ENCODE peak calls at places on chromosome 4, in six cellular contexts. I, B, D, V, N and P are unnamed samples.

GRCh38 chr4:112517067-112517588 is 1.1 kb upstream of the NEUROG2 start:
- DNase-seq in V (no peak), D (no peak), N (no peak), I (no peak), B (no peak), P (no peak)

GRCh38 chr4:14168919-14169318 is 541.4 kb upstream of the BOD1L1 start:
- DNase-seq in V (peak; percentile 93), D (peak; percentile 30), N (peak; percentile 79), I (no peak), B (no peak), P (no peak)

GRCh38 chr4:142556613-142557012 is 289.5 kb downstream of the INPP4B start:
- DNase-seq in V (no peak), I (no peak), N (no peak), B (no peak), D (no peak), P (no peak)

GRCh38 chr4:40956726-40957255 is 207.0 kb downstream of the NSUN7 start:
- DNase-seq in B (no peak), V (no peak), I (no peak), D (no peak), N (no peak), P (peak; percentile 84)

GRCh38 chr4:163251204-163251603 is 81.2 kb downstream of the NPY1R start:
- DNase-seq in N (no peak), D (peak; percentile 22), I (no peak), B (no peak), V (no peak), P (no peak)

GRCh38 chr4:87410157-87410556 is 12.2 kb upstream of the NUDT9 start:
- DNase-seq in I (no peak), B (no peak), V (no peak), D (no peak), N (no peak), P (no peak)

GRCh38 chr4:128123036-128123435 is 61.9 kb downstream of the LARP1B start:
- DNase-seq in I (no peak), N (no peak), V (no peak), D (no peak), B (no peak), P (no peak)

GRCh38 chr4:153257151-153257620 is 52.9 kb downstream of the TRIM2 start:
- DNase-seq in I (no peak), V (no peak), N (no peak), B (no peak), D (peak; percentile 49), P (no peak)

GRCh38 chr4:30717208-30718020 is 2.8 kb upstream of the PCDH7 start:
- DNase-seq in V (peak; percentile 69), N (peak; percentile 52), B (peak; percentile 35), I (peak; percentile 58), D (peak; percentile 77), P (no peak)

GRCh38 chr4:9765091-9765490 is 16.3 kb upstream of the DRD5 start:
- DNase-seq in B (no peak), N (no peak), I (no peak), D (peak; percentile 19), V (no peak), P (no peak)

GRCh38 chr4:38820329-38821061 is 15.9 kb upstream of the TLR1 start:
- DNase-seq in N (no peak), D (no peak), V (no peak), I (no peak), B (no peak), P (peak; percentile 31)

GRCh38 chr4:53541577-53542206 is 49.6 kb downstream of the LNX1 start:
- DNase-seq in D (no peak), N (peak; percentile 51), I (no peak), V (peak; percentile 46), B (no peak), P (no peak)

GRCh38 chr4:20253272-20253798 is 1.6 kb downstream of the SLIT2 start:
- DNase-seq in I (peak; percentile 28), D (peak; percentile 17), B (no peak), V (no peak), N (peak; percentile 6), P (no peak)

GRCh38 chr4:112170451-112170993 is 25.3 kb downstream of the FAM241A start:
- DNase-seq in N (peak; percentile 63), B (no peak), D (no peak), V (peak; percentile 90), I (no peak), P (no peak)

GRCh38 chr4:37673523-37674192 is 12.5 kb downstream of the RELL1 start:
- DNase-seq in N (no peak), B (no peak), I (no peak), D (no peak), V (no peak), P (no peak)

GRCh38 chr4:13844740-13845139 is 217.2 kb upstream of the BOD1L1 start:
- DNase-seq in N (no peak), B (no peak), D (no peak), I (no peak), V (no peak), P (no peak)

GRCh38 chr4:83138979-83139378 is 24.4 kb upstream of the PLAC8 start:
- DNase-seq in B (no peak), I (peak; percentile 25), D (no peak), V (no peak), N (no peak), P (no peak)

GRCh38 chr4:78197947-78198346 is 140.8 kb downstream of the FRAS1 start:
- DNase-seq in V (no peak), D (no peak), N (no peak), B (no peak), I (no peak), P (no peak)

GRCh38 chr4:94515365-94515764 is 63.6 kb downstream of the PDLIM5 start:
- DNase-seq in V (no peak), N (no peak), B (no peak), I (no peak), D (no peak), P (no peak)

GRCh38 chr4:94826206-94826605 is 68.5 kb downstream of the BMPR1B start:
- DNase-seq in D (no peak), B (no peak), I (no peak), N (no peak), V (no peak), P (no peak)

GRCh38 chr4:177292171-177292570 is 17.5 kb upstream of the NEIL3 start:
- DNase-seq in V (no peak), N (no peak), D (no peak), B (no peak), I (no peak), P (no peak)

GRCh38 chr4:40843696-40844095 is 93.9 kb downstream of the NSUN7 start:
- DNase-seq in N (no peak), D (no peak), I (no peak), V (no peak), B (no peak), P (no peak)

GRCh38 chr4:150280081-150280950 is 202.1 kb downstream of the DCLK2 start:
- DNase-seq in B (no peak), N (no peak), I (no peak), D (no peak), V (peak; percentile 66), P (no peak)

GRCh38 chr4:160299177-160299576 is 1196.3 kb downstream of the RAPGEF2 start:
- DNase-seq in B (no peak), D (no peak), I (no peak), V (no peak), N (no peak), P (no peak)

GRCh38 chr4:134001057-134001456 is 200.5 kb downstream of the PABPC4L start:
- DNase-seq in V (no peak), I (no peak), B (no peak), D (no peak), N (no peak), P (no peak)

GRCh38 chr4:78244691-78245485 is 187.8 kb downstream of the FRAS1 start:
- DNase-seq in I (no peak), N (no peak), B (no peak), V (no peak), D (peak; percentile 13), P (no peak)

GRCh38 chr4:69639542-69639941 is at the start of gene UGT2A2:
- DNase-seq in I (no peak), V (no peak), B (no peak), N (no peak), D (no peak), P (no peak)

GRCh38 chr4:66073961-66074360 is 403.7 kb upstream of the EPHA5 start:
- DNase-seq in N (no peak), V (no peak), B (no peak), D (no peak), I (no peak), P (no peak)

GRCh38 chr4:108313546-108314339 is 145.0 kb upstream of the LEF1 start:
- DNase-seq in D (no peak), I (no peak), B (no peak), N (no peak), V (no peak), P (no peak)

GRCh38 chr4:3836041-3836801 is 70.0 kb downstream of the ADRA2C start:
- DNase-seq in V (no peak), D (peak; percentile 19), B (no peak), I (peak; percentile 19), N (no peak), P (no peak)

GRCh38 chr4:21290562-21290961 is 590.3 kb downstream of the PACRGL start:
- DNase-seq in N (no peak), D (no peak), B (no peak), I (no peak), V (no peak), P (no peak)
- H3K4me3 ChIP-seq in N (no peak overlapping the region), D (no peak overlapping the region), B (no peak overlapping the region), I (no peak overlapping the region), V (no peak overlapping the region), P (no peak overlapping the region)

DNA sequence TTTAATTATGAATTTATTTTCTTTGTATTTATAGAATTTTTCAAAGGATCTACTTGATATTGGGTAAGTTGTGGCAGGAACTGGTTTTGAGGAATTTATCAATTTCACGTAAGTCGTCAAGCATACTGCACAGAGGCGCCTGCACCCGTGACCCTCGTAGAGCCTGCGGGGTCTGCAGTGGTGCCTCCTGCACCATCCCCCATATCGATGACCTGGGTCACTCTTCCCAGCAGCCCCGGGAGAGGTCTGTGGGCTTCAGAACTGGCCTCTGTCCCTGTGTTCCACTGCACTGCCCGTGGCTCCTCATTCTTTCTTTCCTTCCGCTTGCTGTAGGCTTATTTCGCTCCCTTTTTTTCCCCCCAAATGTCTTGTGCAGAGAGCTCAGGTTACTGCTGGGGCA is 31.5 kb upstream of the CPLX1 start:
- DNase-seq in B (no peak), N (no peak), D (no peak), V (no peak), I (peak; percentile 14), P (no peak)
- H3K36me3 ChIP-seq in B (peaks cover 87% of the 10 kb centered on the region), N (no peaks in the 10 kb centered on the region), D (peaks cover 21% of the 10 kb centered on the region), V (no peaks in the 10 kb centered on the region), I (peaks cover 30% of the 10 kb centered on the region), P (peaks cover 24% of the 10 kb centered on the region)

GRCh38 chr4:122798101-122798500 is 28.5 kb upstream of the FGF2 start:
- DNase-seq in V (no peak), D (no peak), B (no peak), I (no peak), N (peak; percentile 87), P (no peak)
- H3K4me3 ChIP-seq in V (no peak overlapping the region), D (no peak overlapping the region), B (no peak overlapping the region), I (no peak overlapping the region), N (peak overlapping the region; percentile 7), P (peak overlapping the region; percentile 30)

DNA sequence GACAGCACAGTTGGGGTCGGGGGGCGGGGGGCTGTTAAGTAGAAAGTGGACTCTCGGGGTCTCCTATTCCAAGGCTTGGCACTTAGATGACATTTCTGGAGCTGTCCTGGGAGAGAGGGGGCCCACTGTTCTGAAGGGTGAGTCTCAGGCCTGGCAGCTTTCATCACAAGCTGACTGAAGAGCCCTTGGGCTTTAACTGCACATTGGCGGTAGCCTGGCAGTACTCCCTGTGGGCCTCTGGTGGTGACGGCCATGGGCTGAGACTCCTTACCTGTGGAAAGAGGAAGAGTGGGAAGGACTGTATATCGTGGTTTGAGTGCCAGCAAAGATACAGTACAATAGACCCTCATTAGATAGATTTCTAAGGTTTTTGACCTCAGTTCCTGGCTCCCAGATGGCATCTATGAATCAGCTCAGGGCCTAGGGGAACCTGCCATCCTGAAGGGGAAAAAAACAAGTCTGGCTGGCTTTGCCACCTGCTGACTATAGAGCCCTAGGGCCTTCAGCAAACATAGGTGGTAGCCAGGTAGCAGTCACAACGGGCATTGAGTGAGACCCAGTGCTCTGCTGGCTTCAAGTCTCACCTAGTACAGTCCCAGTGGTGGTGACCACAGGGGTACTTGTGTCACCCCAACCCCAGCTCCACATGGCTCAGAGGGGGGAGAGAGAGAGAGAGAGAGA is 87.9 kb downstream of the ANKRD17 start:
- DNase-seq in D (no peak), B (no peak), I (no peak), N (no peak), V (peak; percentile 80), P (no peak)
- H3K36me3 ChIP-seq in D (peaks cover 13% of the 10 kb centered on the region), B (peaks cover 42% of the 10 kb centered on the region), I (no peaks in the 10 kb centered on the region), N (peaks cover 48% of the 10 kb centered on the region), V (peaks cover 10% of the 10 kb centered on the region), P (peaks cover 25% of the 10 kb centered on the region)